ENCODE peak calls at places on chromosome 21, in five cellular contexts. L is psoas muscle, N is heart right ventricle, H is pancreas, W is stomach. I is an unnamed sample.

GRCh38 chr21:16070207-16070651 is 340.4 kb downstream of the USP25 start:
- DNase-seq in L (no peak), N (no peak), H (no peak), W (no peak), I (no peak)

GRCh38 chr21:34630536-34631143 is 15.7 kb upstream of the RCAN1 start:
- DNase-seq in L (no peak), N (peak; percentile 38), H (no peak), W (no peak), I (no peak)

GRCh38 chr21:39546522-39546921 is 66.2 kb upstream of the B3GALT5 start:
- DNase-seq in L (no peak), N (no peak), H (no peak), W (no peak), I (no peak)

GRCh38 chr21:45370575-45370974 is 34.4 kb upstream of the COL18A1 start:
- DNase-seq in L (peak; percentile 72), N (no peak), H (no peak), W (no peak), I (no peak)

GRCh38 chr21:30616125-30616524 is at the start of gene KRTAP20-1:
- DNase-seq in L (no peak), N (no peak), H (no peak), W (no peak), I (no peak)

GRCh38 chr21:18951291-18952038 is 547.9 kb upstream of the TMPRSS15 start:
- DNase-seq in L (no peak), N (no peak), H (no peak), W (no peak), I (no peak)

GRCh38 chr21:33202464-33203363 is 27.0 kb upstream of the IFNAR2 start:
- DNase-seq in L (no peak), N (no peak), H (no peak), W (no peak), I (no peak)

GRCh38 chr21:45866473-45867010 is 115.0 kb upstream of the COL6A1 start:
- DNase-seq in L (no peak), N (no peak), H (no peak), W (peak; percentile 14), I (no peak)

GRCh38 chr21:43984905-43985689 is 27.0 kb upstream of the TRAPPC10 start:
- DNase-seq in L (no peak), N (no peak), H (no peak), W (no peak), I (no peak)

GRCh38 chr21:34885125-34885524 is 164.0 kb downstream of the RUNX1 start:
- DNase-seq in L (no peak), N (no peak), H (no peak), W (no peak), I (no peak)

GRCh38 chr21:38987551-38988210 is 182.0 kb downstream of the ETS2 start:
- DNase-seq in L (no peak), N (no peak), H (no peak), W (no peak), I (no peak)

GRCh38 chr21:44462090-44462833 is 7.0 kb downstream of the LRRC3 start:
- DNase-seq in L (no peak), N (no peak), H (no peak), W (no peak), I (no peak)

GRCh38 chr21:31885146-31885545 is 12.3 kb downstream of the HUNK start:
- DNase-seq in L (no peak), N (no peak), H (no peak), W (no peak), I (no peak)

GRCh38 chr21:33578959-33579542 is 9.4 kb downstream of the DONSON start:
- DNase-seq in L (no peak), N (no peak), H (no peak), W (no peak), I (no peak)

GRCh38 chr21:13937236-13937635 is 273.5 kb downstream of the LIPI start:
- DNase-seq in L (no peak), N (no peak), H (no peak), W (no peak), I (peak; percentile 28)

GRCh38 chr21:42465008-42465878 is 30.8 kb downstream of the RSPH1 start:
- DNase-seq in L (no peak), N (no peak), H (peak; percentile 54), W (peak; percentile 43), I (peak; percentile 44)
- H3K4me3 ChIP-seq in L (no peak overlapping the region), N (no peak overlapping the region), H (no peak overlapping the region), W (no peak overlapping the region), I (no peak overlapping the region)

DNA sequence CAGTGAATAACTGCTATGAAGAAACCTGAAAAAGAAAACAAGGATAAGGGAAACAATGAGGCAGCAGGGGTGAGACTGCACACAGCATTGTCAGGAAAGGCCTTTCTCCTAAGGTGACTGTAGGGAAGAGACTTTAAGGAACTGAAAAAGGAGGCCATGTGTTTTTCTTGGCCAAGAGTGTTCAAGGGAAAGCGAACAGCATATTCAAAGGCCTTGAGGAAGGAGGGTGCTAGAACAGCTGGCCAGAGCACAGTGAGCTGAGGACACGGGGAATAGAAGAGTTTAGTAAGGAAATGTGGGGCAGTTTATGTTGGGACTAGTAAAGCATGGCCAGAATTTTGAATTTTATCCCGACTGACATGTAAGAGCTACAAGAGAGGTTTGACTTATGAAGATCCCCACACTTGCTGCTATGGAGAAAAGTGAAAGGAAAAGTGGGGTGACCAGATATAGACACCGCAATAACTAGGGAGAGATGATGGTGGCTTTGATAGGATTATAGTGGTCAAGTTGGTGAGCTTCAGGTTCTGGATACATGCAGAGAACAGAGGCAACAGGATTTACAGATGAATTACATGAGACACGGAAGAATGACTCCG is 1.4 kb downstream of the RWDD2B start:
- DNase-seq in L (no peak), N (no peak), H (no peak), W (no peak), I (no peak)
- H3K4me3 ChIP-seq in L (peak overlapping the region; percentile 94), N (peak overlapping the region; percentile 93), H (peak overlapping the region; percentile 95), W (peak overlapping the region; percentile 69), I (no peak overlapping the region)

GRCh38 chr21:41776778-41777177 is 9.9 kb upstream of the RIPK4 start:
- DNase-seq in L (no peak), N (no peak), H (no peak), W (no peak), I (no peak)

GRCh38 chr21:41778974-41779600 is 12.2 kb upstream of the RIPK4 start:
- DNase-seq in L (no peak), N (no peak), H (no peak), W (peak; percentile 53), I (no peak)

GRCh38 chr21:41780337-41781046 is 13.6 kb upstream of the RIPK4 start:
- DNase-seq in L (no peak), N (no peak), H (no peak), W (no peak), I (no peak)

GRCh38 chr21:41779659-41780058 is 12.8 kb upstream of the RIPK4 start:
- DNase-seq in L (no peak), N (no peak), H (no peak), W (peak; percentile 25), I (no peak)

DNA sequence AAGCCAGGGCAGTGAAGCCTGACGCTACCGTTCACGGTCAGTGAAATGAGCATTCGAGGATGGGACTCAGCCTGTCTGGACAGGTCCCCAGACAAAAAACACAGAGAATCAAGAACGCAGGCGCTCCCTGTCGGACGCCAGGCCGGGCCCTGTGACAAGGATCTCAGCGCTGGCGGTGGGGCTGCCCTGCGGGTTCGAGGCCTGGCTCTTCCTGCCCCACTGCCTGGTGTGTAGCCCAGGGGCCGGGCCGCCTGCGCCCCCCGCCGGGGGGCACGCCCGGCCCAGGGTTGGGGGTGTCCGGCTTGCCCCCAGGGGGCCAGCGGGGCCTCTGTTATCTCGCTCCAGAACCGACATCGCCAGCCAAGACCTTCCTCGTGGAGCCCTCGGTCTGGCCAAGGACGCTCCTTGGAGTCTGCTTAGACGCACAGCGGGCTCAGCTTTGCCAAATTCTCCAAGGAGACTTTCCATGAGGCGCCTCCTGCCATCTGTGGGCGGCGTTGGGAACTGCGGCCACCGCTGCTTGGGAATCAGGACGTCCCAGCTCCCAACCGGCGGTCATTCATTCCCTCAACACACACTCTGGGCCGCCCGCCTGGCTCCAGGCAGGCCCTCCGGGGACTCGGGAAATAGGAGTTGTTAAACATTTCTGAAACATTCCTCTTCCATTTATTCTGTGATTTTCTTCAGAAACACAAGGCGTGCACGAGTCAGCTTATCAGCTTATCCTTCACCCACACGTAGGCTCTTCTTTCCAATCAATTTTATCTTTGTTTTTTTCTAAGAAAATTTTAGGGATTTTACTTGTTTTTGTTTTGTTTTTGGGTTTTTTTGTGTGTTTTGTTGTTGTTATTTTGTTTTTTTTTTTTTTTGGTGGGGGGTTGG is 11.3 kb upstream of the RIPK4 start:
- DNase-seq in L (peak; percentile 86), N (peak; percentile 84), H (peak; percentile 85), W (peak; percentile 94), I (peak; percentile 92)
- H3K4me3 ChIP-seq in L (no peak overlapping the region), N (no peak overlapping the region), H (no peak overlapping the region), W (no peak overlapping the region), I (no peak overlapping the region)

GRCh38 chr21:41362605-41363369 is 960 bp downstream of the MX2 start:
- DNase-seq in L (no peak), N (no peak), H (no peak), W (no peak), I (no peak)
- H3K4me3 ChIP-seq in L (peak overlapping the region; percentile 51), N (peak overlapping the region; percentile 62), H (no peak overlapping the region), W (peak overlapping the region; percentile 29), I (no peak overlapping the region)

GRCh38 chr21:27495836-27496235 is 528.9 kb upstream of the ADAMTS5 start:
- DNase-seq in L (no peak), N (no peak), H (no peak), W (no peak), I (no peak)
- H3K4me3 ChIP-seq in L (no peak overlapping the region), N (no peak overlapping the region), H (no peak overlapping the region), W (no peak overlapping the region), I (no peak overlapping the region)

GRCh38 chr21:23858878-23859277 is 1748.4 kb downstream of the MRPL39 start:
- DNase-seq in L (no peak), N (no peak), H (no peak), W (no peak), I (no peak)

GRCh38 chr21:23861908-23862504 is 1745.3 kb downstream of the MRPL39 start:
- DNase-seq in L (no peak), N (no peak), H (no peak), W (no peak), I (no peak)
- H3K4me3 ChIP-seq in L (no peak overlapping the region), N (no peak overlapping the region), H (no peak overlapping the region), W (no peak overlapping the region), I (no peak overlapping the region)

GRCh38 chr21:17819114-17819877 is at the start of gene C21orf91:
- DNase-seq in L (peak; percentile 91), N (peak; percentile 92), H (peak; percentile 93), W (peak; percentile 87), I (peak; percentile 88)
- H3K4me3 ChIP-seq in L (peak within 1 kb of the TSS; percentile 95), N (peak within 1 kb of the TSS; percentile 96), H (peak within 1 kb of the TSS; percentile 90), W (peak within 1 kb of the TSS; percentile 95), I (peak within 1 kb of the TSS; percentile 96)

I was measured in mucosa of descending colon.